ENCODE peak calls at places on chromosomes 13 and 19, in four cellular contexts. X is GM13977, Y is AG04450, F is GM12865. S is an unnamed sample.

GRCh38 chr19:48145596-48146254 is 24.4 kb downstream of the LIG1 start:
- DNase-seq in F (peak), Y (no peak), X (no peak), S (no peak)

GRCh38 chr19:3465552-3465951 is 14.8 kb downstream of the SMIM24 start:
- DNase-seq in X (no peak), F (no peak), Y (no peak), S (no peak)

GRCh38 chr13:90800082-90800746 is 547.3 kb upstream of the MIR17HG start:
- DNase-seq in F (peak), X (no peak), Y (no peak), S (no peak)

GRCh38 chr19:48745208-48745995 is 1.3 kb downstream of the IZUMO1 start:
- DNase-seq in F (peak), X (peak), Y (no peak), S (peak)

GRCh38 chr13:62014299-62014698 is 598.6 kb upstream of the PCDH20 start:
- DNase-seq in X (no peak), F (no peak), Y (no peak), S (no peak)

GRCh38 chr13:100254002-100254401 is 165.1 kb downstream of the PCCA start:
- DNase-seq in Y (no peak), F (no peak), X (no peak), S (no peak)

GRCh38 chr19:8481616-8482015 is 20.8 kb downstream of the PRAM1 start:
- DNase-seq in X (no peak), F (no peak), Y (no peak), S (no peak)

GRCh38 chr19:34364830-34365462 is at the start of gene GPI:
- DNase-seq in F (peak), Y (no peak), X (peak), S (peak)

GRCh38 chr19:934865-935422 is 9.1 kb downstream of the ARID3A start:
- DNase-seq in Y (no peak), X (peak), F (no peak), S (no peak)

GRCh38 chr19:53549354-53549753 is 11.4 kb downstream of the ZNF331 start:
- DNase-seq in F (no peak), Y (no peak), X (no peak), S (no peak)

GRCh38 chr13:51912091-51912490 is 50.3 kb downstream of the CCDC70 start:
- DNase-seq in F (no peak), X (no peak), Y (no peak), S (no peak)

GRCh38 chr13:91817250-91817649 is 418.8 kb downstream of the GPC5 start:
- DNase-seq in Y (no peak), X (no peak), F (no peak), S (no peak)

GRCh38 chr13:37944476-37945442 is 75.2 kb upstream of the TRPC4 start:
- DNase-seq in Y (no peak), X (no peak), F (no peak), S (no peak)

GRCh38 chr13:50891206-50891605 is 18.4 kb upstream of the RNASEH2B start:
- DNase-seq in X (no peak), F (no peak), Y (no peak), S (no peak)

DNA sequence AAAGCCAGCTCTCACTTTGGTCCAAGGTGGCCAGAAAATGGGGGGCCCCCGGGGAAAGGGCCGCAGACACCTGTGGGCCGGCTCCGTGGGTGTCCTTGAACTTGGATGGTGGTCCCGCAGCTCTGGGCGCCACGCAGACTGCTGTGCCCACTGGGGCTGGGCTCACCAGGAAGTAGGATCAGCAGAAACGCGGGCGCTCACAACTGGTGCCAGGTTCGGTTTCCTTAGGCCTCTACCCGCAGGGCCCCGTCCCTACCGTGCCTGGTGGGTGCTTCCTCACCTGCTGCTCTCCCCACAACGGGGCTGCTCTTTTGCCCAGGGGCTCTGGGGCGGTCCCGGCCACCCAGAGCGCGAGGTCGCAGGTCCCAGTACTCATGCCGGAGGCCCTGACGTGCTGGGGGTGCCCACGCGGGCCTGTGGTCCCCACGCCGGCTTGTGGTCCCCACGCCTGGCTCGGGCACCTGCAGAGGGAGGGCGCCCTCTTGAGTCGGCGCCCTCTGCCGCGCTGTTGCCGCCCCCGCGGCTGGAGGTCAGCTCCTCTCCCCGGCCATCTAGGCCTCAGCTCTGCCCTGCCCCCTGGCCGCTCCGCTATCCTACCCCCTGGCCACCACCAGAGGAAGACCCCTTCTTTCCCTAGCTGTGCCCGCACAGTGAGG is 1303.6 kb downstream of the UQCRFS1 start:
- DNase-seq in X (no peak), Y (no peak), F (no peak), S (no peak)
- TF ChIP-seq CTCF in X (no peak), Y (no peak), F (no peak), S (no peak)

GRCh38 chr13:79631260-79631659 is 150.3 kb downstream of the NDFIP2 start:
- DNase-seq in F (no peak), Y (no peak), X (no peak), S (no peak)
- TF ChIP-seq CTCF in F (no peak), Y (peak), X (no peak), S (no peak)

DNA sequence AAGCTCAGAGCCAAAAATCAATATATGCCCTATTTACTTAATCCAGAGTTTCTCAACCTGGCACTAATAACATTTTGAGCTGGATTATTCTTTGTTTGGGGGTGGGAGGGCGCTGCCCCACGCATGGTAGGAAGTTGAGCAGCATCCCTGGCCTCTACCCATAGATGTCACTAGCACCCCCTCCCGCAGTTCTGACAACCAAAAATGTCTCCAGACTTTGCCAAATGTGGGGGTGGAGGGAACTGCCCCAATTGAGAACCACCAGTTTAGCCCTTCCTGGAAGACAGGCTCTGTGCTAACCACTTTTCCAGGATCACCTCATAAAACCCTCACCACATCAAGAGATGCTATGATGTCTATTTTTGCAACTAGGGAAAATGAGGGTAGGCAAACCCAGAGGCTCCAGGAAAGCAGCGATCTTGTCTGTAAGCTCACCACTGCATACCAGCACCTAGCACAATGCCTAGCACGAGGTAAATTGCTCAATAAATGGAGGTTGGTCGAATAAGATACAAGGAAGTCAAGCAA is 1.1 kb downstream of the TRIR start:
- DNase-seq in F (peak), X (peak), Y (no peak), S (peak)
- TF ChIP-seq CTCF in F (peak), X (peak), Y (peak), S (peak)

GRCh38 chr19:38697641-38698071 is 46.6 kb downstream of the CAPN12 start:
- DNase-seq in Y (no peak), F (no peak), X (no peak), S (no peak)
- TF ChIP-seq CTCF in Y (no peak), F (no peak), X (no peak), S (no peak)

GRCh38 chr19:33064778-33065550 is at the start of gene RHPN2:
- DNase-seq in F (peak), Y (no peak), X (peak), S (peak)

GRCh38 chr19:33066543-33066942 is 1.9 kb upstream of the RHPN2 start:
- DNase-seq in F (no peak), X (no peak), Y (no peak), S (no peak)

GRCh38 chr19:33063356-33064116 is 1.2 kb downstream of the RHPN2 start:
- DNase-seq in X (peak), F (no peak), Y (no peak), S (peak)

GRCh38 chr19:33062902-33063301 is 1.8 kb downstream of the RHPN2 start:
- DNase-seq in F (no peak), X (no peak), Y (no peak), S (no peak)

DNA sequence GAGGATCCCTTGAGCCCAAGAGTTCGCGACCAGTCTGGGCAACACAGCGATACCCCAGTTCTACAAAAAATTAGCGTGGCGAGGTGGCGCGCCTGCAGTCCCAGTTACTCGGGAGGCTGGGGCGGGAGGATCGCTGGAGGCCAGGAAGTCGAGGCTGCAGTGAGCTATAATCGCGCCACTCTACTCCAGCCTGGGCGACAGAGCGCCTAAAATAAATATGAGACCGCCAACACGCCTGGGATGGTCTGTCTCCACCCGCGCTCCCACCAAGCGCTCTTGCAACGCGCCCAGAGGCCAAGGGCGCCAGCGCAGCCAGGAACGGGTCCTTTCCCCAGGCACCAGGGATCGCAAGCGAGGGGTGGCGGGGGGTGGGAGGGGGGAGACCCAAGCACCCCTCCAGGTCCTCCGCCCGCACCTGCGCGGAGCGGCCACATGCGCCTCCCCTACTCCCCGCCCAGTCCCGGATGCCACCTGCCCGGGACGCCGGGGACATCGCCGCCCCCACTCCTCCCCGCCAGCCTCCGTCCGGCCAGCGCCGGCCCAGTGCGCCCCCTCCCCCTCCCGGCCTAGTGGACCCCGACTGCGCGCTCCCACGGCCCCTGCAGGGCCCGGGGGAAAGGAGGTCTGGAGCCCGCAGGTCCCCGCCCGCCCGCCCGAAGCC is 441 bp downstream of the RHPN2 start:
- DNase-seq in X (peak), F (peak), Y (no peak), S (peak)
- TF ChIP-seq CTCF in X (no peak), F (no peak), Y (peak), S (no peak)

DNA sequence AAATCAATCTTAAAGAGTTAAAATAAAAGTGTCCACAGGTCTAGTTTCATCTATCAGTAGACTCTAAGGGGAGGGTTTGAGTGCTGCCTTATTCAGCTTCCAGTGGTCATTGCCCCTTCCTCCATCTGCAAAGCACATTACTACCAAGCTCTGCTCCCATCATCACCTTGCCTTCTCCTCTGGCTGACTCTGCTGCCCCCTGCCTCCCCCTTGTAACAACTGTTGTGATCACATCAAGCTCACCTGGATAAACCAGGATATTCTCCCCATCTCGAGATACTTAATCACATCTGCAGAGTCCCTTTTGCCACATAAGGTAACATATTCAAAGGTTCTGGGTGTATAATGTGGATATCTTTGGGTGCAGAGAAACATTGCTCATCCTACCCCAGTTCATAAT is 43.3 kb upstream of the GPC6 start:
- DNase-seq in X (no peak), F (no peak), Y (no peak), S (no peak)
- TF ChIP-seq CTCF in X (no peak), F (no peak), Y (no peak), S (no peak)

DNA sequence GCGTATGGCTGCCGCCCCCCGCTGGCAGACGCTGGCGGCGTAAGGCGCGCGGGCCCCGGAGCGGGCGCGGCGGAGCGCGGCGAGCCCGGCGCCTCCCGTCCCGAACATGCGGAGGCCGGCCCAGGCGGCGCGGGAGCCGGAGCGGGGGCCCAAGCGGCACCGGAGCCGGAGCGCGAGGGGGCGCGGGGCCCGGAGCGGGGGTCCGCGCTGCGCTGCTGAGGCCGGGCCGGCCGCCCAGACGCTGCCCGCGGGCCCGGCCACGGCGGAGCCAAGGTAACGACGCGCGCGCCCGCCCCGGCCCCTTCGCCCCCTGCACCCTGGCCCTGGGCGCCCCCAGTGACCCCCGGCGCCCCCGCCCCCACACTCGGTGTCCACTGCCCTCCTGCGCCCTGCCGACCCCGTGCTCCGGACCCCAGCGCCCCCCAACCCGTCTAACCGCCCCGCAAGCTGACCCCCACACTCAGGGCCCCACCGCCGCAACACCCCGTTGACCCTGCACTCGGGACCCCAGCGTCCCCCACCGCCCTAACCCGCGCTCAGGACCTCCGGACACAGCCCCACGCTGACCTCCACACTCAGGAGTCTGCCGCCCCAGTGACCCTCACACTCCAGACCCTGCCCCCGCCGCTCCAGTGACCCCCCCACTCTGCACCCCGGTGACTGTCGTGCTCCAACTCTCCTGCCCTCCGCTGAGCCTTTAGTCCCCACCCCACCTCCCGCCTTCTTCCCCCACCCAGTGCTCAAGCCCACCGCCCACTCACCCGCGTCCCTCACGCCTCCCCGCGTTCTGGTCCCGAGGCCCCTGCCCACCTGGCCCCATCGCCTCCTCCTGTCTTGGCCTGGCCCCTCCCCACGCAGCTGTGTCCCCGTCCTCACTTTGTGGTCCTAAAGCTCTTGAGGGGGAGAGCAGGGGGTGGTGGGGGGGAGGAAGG is at the start of gene CSNK1G2:
- DNase-seq in F (no peak), X (no peak), Y (no peak), S (no peak)
- TF ChIP-seq CTCF in F (peak), X (peak), Y (no peak), S (peak)

GRCh38 chr13:76016799-76017198 is 380.7 kb downstream of the LMO7 start:
- DNase-seq in X (peak), Y (no peak), F (peak), S (peak)

GRCh38 chr13:76017861-76018556 is 381.9 kb downstream of the LMO7 start:
- DNase-seq in Y (no peak), X (no peak), F (no peak), S (no peak)

GRCh38 chr13:76020421-76020955 is 384.4 kb downstream of the LMO7 start:
- DNase-seq in X (no peak), F (no peak), Y (no peak), S (no peak)

GRCh38 chr13:76023644-76024043 is 387.5 kb downstream of the LMO7 start:
- DNase-seq in Y (no peak), F (no peak), X (no peak), S (no peak)

GRCh38 chr13:76019421-76020044 is 383.4 kb downstream of the LMO7 start:
- DNase-seq in Y (no peak), X (no peak), F (peak), S (no peak)
- TF ChIP-seq CTCF in Y (no peak), X (peak), F (no peak), S (peak)

GRCh38 chr19:11381535-11382369 is 2.4 kb downstream of the EPOR start:
- DNase-seq in Y (no peak), X (peak), F (peak), S (peak)
- TF ChIP-seq CTCF in Y (peak), X (peak), F (peak), S (peak)

S was measured in GM13976.